ENCODE peak calls at places on chromosomes 6 and 20, in six cellular contexts. One of them, this sample, is unnamed.
A peak's percentile ranks its signal among the peaks of the same experiment; 100 is the strongest.

GRCh38 chr6:11614534-11615213 is 77.1 kb downstream of the TMEM170B start:
- DNase-seq in HCT116: no peak
- DNase-seq in GM23338: no peak
- DNase-seq in SK-N-SH: no peak
- DNase-seq in K562: no peak
- DNase-seq in A549: no peak
- DNase-seq in this sample: no peak

GRCh38 chr6:41714556-41715273 is 20.7 kb downstream of the TFEB start:
- DNase-seq in A549: no peak
- DNase-seq in GM23338: no peak
- DNase-seq in K562: no peak
- DNase-seq in HCT116: no peak
- DNase-seq in SK-N-SH: no peak
- DNase-seq in this sample: no peak

GRCh38 chr6:74167951-74168350 is 471.9 kb downstream of the CD109 start:
- DNase-seq in SK-N-SH: no peak
- DNase-seq in HCT116: no peak
- DNase-seq in K562: no peak
- DNase-seq in GM23338: no peak
- DNase-seq in A549: no peak
- DNase-seq in this sample: no peak

GRCh38 chr6:158323561-158323958 is 11.3 kb downstream of the TULP4 start:
- DNase-seq in K562: no peak
- DNase-seq in A549: no peak
- DNase-seq in SK-N-SH: no peak
- DNase-seq in HCT116: no peak
- DNase-seq in GM23338: no peak
- DNase-seq in this sample: no peak

GRCh38 chr6:155882527-155883333 is 427.1 kb upstream of the NOX3 start:
- DNase-seq in SK-N-SH: no peak
- DNase-seq in K562: no peak
- DNase-seq in HCT116: no peak
- DNase-seq in GM23338: no peak
- DNase-seq in A549: no peak
- DNase-seq in this sample: no peak

GRCh38 chr6:44630125-44631028 is 242.9 kb downstream of the CDC5L start:
- DNase-seq in GM23338: peak; percentile 86
- DNase-seq in K562: peak; percentile 75
- DNase-seq in A549: peak; percentile 59
- DNase-seq in HCT116: peak; percentile 42
- DNase-seq in SK-N-SH: peak; percentile 76
- DNase-seq in this sample: peak; percentile 18

GRCh38 chr6:161438430-161439030 is 164.7 kb upstream of the AGPAT4 start:
- DNase-seq in SK-N-SH: no peak
- DNase-seq in GM23338: no peak
- DNase-seq in K562: no peak
- DNase-seq in A549: no peak
- DNase-seq in HCT116: no peak
- DNase-seq in this sample: no peak

GRCh38 chr20:4828830-4829493 is 107.3 kb downstream of the PRND start:
- DNase-seq in GM23338: no peak
- DNase-seq in A549: no peak
- DNase-seq in HCT116: no peak
- DNase-seq in K562: no peak
- DNase-seq in SK-N-SH: no peak
- DNase-seq in this sample: peak; percentile 85

GRCh38 chr6:146357578-146358340 is 185.9 kb upstream of the RAB32 start:
- DNase-seq in A549: peak; percentile 9
- DNase-seq in HCT116: no peak
- DNase-seq in K562: no peak
- DNase-seq in SK-N-SH: no peak
- DNase-seq in GM23338: no peak
- DNase-seq in this sample: no peak

GRCh38 chr20:1328680-1329330 is at the start of gene SDCBP2:
- DNase-seq in SK-N-SH: no peak
- DNase-seq in A549: no peak
- DNase-seq in K562: no peak
- DNase-seq in GM23338: no peak
- DNase-seq in HCT116: peak; percentile 23
- DNase-seq in this sample: no peak

GRCh38 chr6:57265755-57266221 is 43.7 kb upstream of the RAB23 start:
- DNase-seq in GM23338: no peak
- DNase-seq in K562: no peak
- DNase-seq in HCT116: no peak
- DNase-seq in A549: no peak
- DNase-seq in SK-N-SH: no peak
- DNase-seq in this sample: no peak

GRCh38 chr6:114051031-114051430 is 80.1 kb upstream of the HDAC2 start:
- DNase-seq in SK-N-SH: no peak
- DNase-seq in HCT116: no peak
- DNase-seq in A549: no peak
- DNase-seq in GM23338: no peak
- DNase-seq in K562: no peak
- DNase-seq in this sample: no peak

GRCh38 chr6:123439371-123439770 is 197.4 kb downstream of the TRDN start:
- DNase-seq in SK-N-SH: no peak
- DNase-seq in K562: no peak
- DNase-seq in HCT116: no peak
- DNase-seq in GM23338: no peak
- DNase-seq in A549: no peak
- DNase-seq in this sample: no peak

GRCh38 chr20:4607287-4607713 is 114.4 kb upstream of the PRND start:
- DNase-seq in GM23338: peak; percentile 85
- DNase-seq in K562: peak; percentile 64
- DNase-seq in SK-N-SH: peak; percentile 70
- DNase-seq in HCT116: peak; percentile 51
- DNase-seq in A549: peak; percentile 84
- DNase-seq in this sample: peak; percentile 59

GRCh38 chr6:84052204-84052882 is 18.8 kb downstream of the MRAP2 start:
- DNase-seq in K562: peak; percentile 55
- DNase-seq in A549: no peak
- DNase-seq in SK-N-SH: peak; percentile 52
- DNase-seq in HCT116: no peak
- DNase-seq in GM23338: peak; percentile 89
- DNase-seq in this sample: no peak

GRCh38 chr20:38985060-38985459 is 22.9 kb downstream of the DHX35 start:
- DNase-seq in GM23338: no peak
- DNase-seq in A549: no peak
- DNase-seq in SK-N-SH: no peak
- DNase-seq in HCT116: no peak
- DNase-seq in K562: no peak
- DNase-seq in this sample: no peak

DNA sequence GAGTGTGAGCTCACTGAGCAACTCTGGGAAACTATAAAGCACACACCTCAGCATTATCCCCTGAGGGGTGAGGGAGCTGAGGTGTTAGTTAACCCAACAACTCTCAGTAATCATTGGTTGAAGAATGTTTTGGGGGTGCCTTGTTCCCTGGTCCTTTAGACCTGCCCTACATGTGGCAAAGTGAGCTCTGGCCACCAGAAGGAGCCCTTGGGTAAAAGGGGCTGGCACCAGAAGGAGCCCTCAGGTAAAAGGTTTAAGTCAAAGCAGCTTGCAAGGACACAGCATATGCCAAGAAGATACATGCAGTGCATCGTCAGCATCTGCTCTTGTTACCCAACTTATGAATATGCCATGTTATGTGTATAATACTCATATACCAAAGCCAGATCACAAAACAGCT is 1081.7 kb downstream of the KIF16B start:
- DNase-seq in SK-N-SH: no peak
- DNase-seq in K562: no peak
- DNase-seq in HCT116: no peak
- DNase-seq in GM23338: peak; percentile 71
- DNase-seq in A549: no peak
- DNase-seq in this sample: no peak
- TF ChIP-seq REST in SK-N-SH: no peak
- TF ChIP-seq REST in K562: no peak
- TF ChIP-seq REST in HCT116: no peak
- TF ChIP-seq REST in GM23338: no peak
- TF ChIP-seq REST in A549: no peak
- TF ChIP-seq REST in this sample: no peak

DNA sequence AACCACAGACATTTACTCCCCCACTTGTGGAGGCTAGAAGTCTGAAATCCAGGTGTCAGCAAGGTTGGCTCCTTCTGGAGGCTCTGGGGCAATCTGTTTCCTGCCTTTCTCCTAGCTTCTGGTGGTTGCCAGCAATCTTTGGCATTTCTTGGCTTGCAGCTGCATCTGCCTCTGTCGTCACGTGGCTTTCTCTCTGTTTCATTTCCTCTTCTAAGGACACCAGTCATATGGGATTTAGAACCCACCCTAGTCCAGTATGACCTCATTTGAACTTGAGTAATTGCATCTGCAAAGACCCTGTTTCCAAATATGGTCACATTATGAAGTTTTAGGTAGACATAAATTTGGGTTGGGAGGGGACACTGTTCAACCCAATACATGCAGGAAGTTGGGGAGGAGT is 56.2 kb upstream of the EPB41L1 start:
- DNase-seq in HCT116: no peak
- DNase-seq in A549: no peak
- DNase-seq in SK-N-SH: no peak
- DNase-seq in K562: no peak
- DNase-seq in GM23338: no peak
- DNase-seq in this sample: peak; percentile 72
- H3K27ac ChIP-seq in HCT116: no peak overlapping the region
- H3K27ac ChIP-seq in A549: peak overlapping the region; percentile 66
- H3K27ac ChIP-seq in SK-N-SH: no peak overlapping the region
- H3K27ac ChIP-seq in K562: no peak overlapping the region
- H3K27ac ChIP-seq in GM23338: no peak overlapping the region
- H3K27ac ChIP-seq in this sample: no peak overlapping the region

DNA sequence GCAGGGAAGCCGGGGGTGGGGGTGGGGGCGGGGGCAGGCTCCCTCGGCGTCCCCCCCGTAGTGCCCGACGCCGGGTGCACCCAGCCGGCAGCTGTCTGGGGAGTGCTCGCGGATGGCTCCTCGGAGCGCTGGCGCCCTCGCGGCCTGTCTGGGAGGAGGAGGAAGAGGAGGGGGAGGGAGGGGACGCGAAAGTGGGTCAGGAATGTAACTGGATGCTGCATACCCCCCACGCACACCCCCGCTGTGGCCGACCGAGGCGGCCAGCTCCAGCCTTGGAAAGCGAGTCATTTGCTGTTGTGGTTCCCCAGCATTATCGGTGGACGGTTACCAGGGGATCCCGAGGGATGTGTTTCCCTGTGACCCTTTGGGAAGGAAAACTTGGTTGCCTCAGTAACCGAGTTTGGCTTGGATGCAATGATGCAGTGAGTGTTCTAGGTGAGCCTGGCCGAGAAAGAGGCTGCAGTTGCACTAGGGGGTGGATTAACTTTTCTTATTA is 55.3 kb upstream of the RREB1 start:
- DNase-seq in A549: no peak
- DNase-seq in SK-N-SH: peak; percentile 38
- DNase-seq in GM23338: peak; percentile 57
- DNase-seq in K562: no peak
- DNase-seq in HCT116: no peak
- DNase-seq in this sample: peak; percentile 63
- H3K4me3 ChIP-seq in A549: peak overlapping the region; percentile 44
- H3K4me3 ChIP-seq in SK-N-SH: no peak overlapping the region
- H3K4me3 ChIP-seq in GM23338: peak overlapping the region; percentile 94
- H3K4me3 ChIP-seq in K562: no peak overlapping the region
- H3K4me3 ChIP-seq in HCT116: no peak overlapping the region
- H3K4me3 ChIP-seq in this sample: peak overlapping the region; percentile 61

GRCh38 chr20:36532822-36533221 is 8.5 kb upstream of the MYL9 start:
- DNase-seq in GM23338: no peak
- DNase-seq in K562: no peak
- DNase-seq in HCT116: no peak
- DNase-seq in SK-N-SH: no peak
- DNase-seq in A549: no peak
- DNase-seq in this sample: no peak
- TF ChIP-seq REST in GM23338: no peak
- TF ChIP-seq REST in K562: no peak
- TF ChIP-seq REST in HCT116: no peak
- TF ChIP-seq REST in SK-N-SH: no peak
- TF ChIP-seq REST in A549: no peak
- TF ChIP-seq REST in this sample: no peak

DNA sequence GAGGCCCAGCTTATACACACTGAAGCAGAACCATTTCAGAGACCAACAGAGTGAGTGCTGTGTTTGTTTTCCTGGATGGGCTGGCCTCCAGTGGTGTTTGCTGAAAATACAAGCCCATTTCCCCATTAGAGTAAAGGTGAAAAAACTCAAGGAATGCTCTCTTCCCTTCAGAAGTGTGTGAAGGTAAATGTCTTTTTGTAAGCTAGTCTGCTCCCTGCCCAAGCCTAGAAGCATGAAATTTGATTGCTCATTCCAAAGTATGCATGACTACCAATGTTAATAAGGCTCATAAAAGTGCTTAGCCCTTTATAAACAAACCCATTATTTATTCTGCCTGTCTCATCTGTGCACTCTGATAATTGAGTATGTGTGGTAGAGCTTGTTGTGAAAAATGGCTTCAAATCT is 59.1 kb downstream of the ADGRF1 start:
- DNase-seq in SK-N-SH: no peak
- DNase-seq in K562: no peak
- DNase-seq in GM23338: peak; percentile 59
- DNase-seq in A549: peak; percentile 3
- DNase-seq in HCT116: no peak
- DNase-seq in this sample: no peak
- H3K27ac ChIP-seq in SK-N-SH: no peak overlapping the region
- H3K27ac ChIP-seq in K562: no peak overlapping the region
- H3K27ac ChIP-seq in GM23338: no peak overlapping the region
- H3K27ac ChIP-seq in A549: no peak overlapping the region
- H3K27ac ChIP-seq in HCT116: no peak overlapping the region
- H3K27ac ChIP-seq in this sample: no peak overlapping the region

GRCh38 chr6:105136433-105137350 is 43.1 kb downstream of the POPDC3 start:
- DNase-seq in GM23338: peak; percentile 81
- DNase-seq in K562: peak; percentile 56
- DNase-seq in HCT116: no peak
- DNase-seq in A549: peak; percentile 57
- DNase-seq in SK-N-SH: peak; percentile 97
- DNase-seq in this sample: peak; percentile 0

GRCh38 chr6:105135056-105135455 is 44.8 kb downstream of the POPDC3 start:
- DNase-seq in SK-N-SH: peak; percentile 51
- DNase-seq in HCT116: no peak
- DNase-seq in K562: no peak
- DNase-seq in A549: peak; percentile 40
- DNase-seq in GM23338: peak; percentile 36
- DNase-seq in this sample: no peak

GRCh38 chr6:105138141-105138540 is 41.7 kb downstream of the POPDC3 start:
- DNase-seq in SK-N-SH: no peak
- DNase-seq in HCT116: no peak
- DNase-seq in GM23338: no peak
- DNase-seq in A549: no peak
- DNase-seq in K562: no peak
- DNase-seq in this sample: no peak

GRCh38 chr6:105137388-105137787 is 42.4 kb downstream of the POPDC3 start:
- DNase-seq in GM23338: peak; percentile 24
- DNase-seq in SK-N-SH: peak; percentile 61
- DNase-seq in HCT116: no peak
- DNase-seq in K562: no peak
- DNase-seq in A549: no peak
- DNase-seq in this sample: no peak

DNA sequence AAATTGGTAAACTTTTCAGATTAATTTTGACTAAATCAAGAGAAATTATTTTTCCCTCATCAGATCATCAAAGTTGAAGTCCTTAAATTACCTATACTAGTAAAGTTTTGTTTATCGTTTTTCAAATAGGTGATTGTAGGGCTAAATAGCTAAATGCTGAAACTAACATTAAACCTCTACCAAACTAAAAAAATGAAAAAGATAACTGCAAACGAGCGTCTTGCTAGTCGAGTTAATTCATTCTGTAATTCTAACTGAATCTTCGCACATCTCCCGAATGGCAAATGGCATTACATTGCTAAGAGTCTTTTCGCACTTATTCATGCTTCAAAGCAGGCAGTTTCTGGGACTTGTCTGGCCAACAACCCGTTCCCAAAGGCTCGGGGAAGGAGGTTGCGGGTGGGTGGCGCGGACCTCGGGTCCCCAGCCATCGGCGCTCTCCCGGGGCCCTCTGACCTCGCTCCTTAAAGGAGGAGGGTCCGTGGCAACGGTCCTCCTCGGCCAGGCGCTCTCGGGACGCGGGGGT is 43.8 kb downstream of the POPDC3 start:
- DNase-seq in GM23338: peak; percentile 36
- DNase-seq in A549: no peak
- DNase-seq in K562: no peak
- DNase-seq in HCT116: no peak
- DNase-seq in SK-N-SH: no peak
- DNase-seq in this sample: no peak
- H3K4me3 ChIP-seq in GM23338: peak overlapping the region; percentile 84
- H3K4me3 ChIP-seq in A549: peak overlapping the region; percentile 94
- H3K4me3 ChIP-seq in K562: no peak overlapping the region
- H3K4me3 ChIP-seq in HCT116: no peak overlapping the region
- H3K4me3 ChIP-seq in SK-N-SH: peak overlapping the region; percentile 85
- H3K4me3 ChIP-seq in this sample: peak overlapping the region; percentile 45